ENCODE peak calls at places on chromosomes 1 and 21, in four cellular contexts. Y is hepatocyte, H is brain microvascular endothelial cell, E is PC-9. B is an unnamed sample.

GRCh38 chr1:198125995-198126758 is 30.6 kb upstream of the NEK7 start:
- DNase-seq in Y (no peak), H (peak), E (peak), B (no peak)

GRCh38 chr1:39396671-39397070 is 94.8 kb upstream of the BMP8A start:
- DNase-seq in Y (no peak), H (no peak), E (no peak), B (no peak)

GRCh38 chr1:174830019-174830418 is 169.7 kb upstream of the CACYBP start:
- DNase-seq in Y (no peak), H (no peak), E (no peak), B (no peak)

GRCh38 chr21:41820384-41821080 is 53.7 kb upstream of the RIPK4 start:
- DNase-seq in Y (no peak), H (no peak), E (no peak), B (no peak)

GRCh38 chr1:246221390-246222240 is 285.5 kb downstream of the SMYD3 start:
- DNase-seq in Y (no peak), H (no peak), E (no peak), B (no peak)

GRCh38 chr1:111192643-111193519 is 7.6 kb downstream of the DENND2D start:
- DNase-seq in Y (no peak), H (no peak), E (no peak), B (no peak)

GRCh38 chr1:8639165-8639564 is 178.3 kb downstream of the RERE start:
- DNase-seq in Y (no peak), H (no peak), E (no peak), B (no peak)

GRCh38 chr1:39132505-39133339 is 71.8 kb upstream of the MACF1 start:
- DNase-seq in Y (peak), H (peak), E (peak), B (no peak)

GRCh38 chr1:201147396-201148015 is 6.8 kb downstream of the TMEM9 start:
- DNase-seq in Y (no peak), H (no peak), E (no peak), B (no peak)

GRCh38 chr1:56189946-56190920 is 389.1 kb downstream of the PLPP3 start:
- DNase-seq in Y (no peak), H (no peak), E (no peak), B (no peak)

GRCh38 chr1:65993047-65993363 is 200.3 kb downstream of the PDE4B start:
- DNase-seq in Y (no peak), H (no peak), E (no peak), B (no peak)

GRCh38 chr1:81699234-81699633 is 101.5 kb upstream of the ADGRL2 start:
- DNase-seq in Y (peak), H (peak), E (peak), B (peak)

GRCh38 chr1:39158330-39159086 is 46.0 kb upstream of the MACF1 start:
- DNase-seq in Y (peak), H (no peak), E (peak), B (no peak)

GRCh38 chr1:160007577-160008200 is 24.1 kb downstream of the PIGM start:
- DNase-seq in Y (peak), H (no peak), E (no peak), B (no peak)

GRCh38 chr1:117058810-117059209 is 1.3 kb upstream of the TTF2 start:
- DNase-seq in Y (no peak), H (no peak), E (no peak), B (no peak)

GRCh38 chr1:117059678-117060440 is at the start of gene TTF2:
- DNase-seq in Y (peak), H (peak), E (peak), B (peak)

GRCh38 chr1:117059334-117059677 is 820 bp upstream of the TTF2 start:
- DNase-seq in Y (peak), H (no peak), E (peak), B (no peak)

GRCh38 chr1:117061986-117062415 is 1.9 kb downstream of the TTF2 start:
- DNase-seq in Y (peak), H (peak), E (no peak), B (no peak)

GRCh38 chr1:117060441-117061317 is 553 bp downstream of the TTF2 start:
- DNase-seq in Y (peak), H (peak), E (no peak), B (peak)
- H3K27ac ChIP-seq in Y (peak), H (peak), E (peak), B (peak)

DNA sequence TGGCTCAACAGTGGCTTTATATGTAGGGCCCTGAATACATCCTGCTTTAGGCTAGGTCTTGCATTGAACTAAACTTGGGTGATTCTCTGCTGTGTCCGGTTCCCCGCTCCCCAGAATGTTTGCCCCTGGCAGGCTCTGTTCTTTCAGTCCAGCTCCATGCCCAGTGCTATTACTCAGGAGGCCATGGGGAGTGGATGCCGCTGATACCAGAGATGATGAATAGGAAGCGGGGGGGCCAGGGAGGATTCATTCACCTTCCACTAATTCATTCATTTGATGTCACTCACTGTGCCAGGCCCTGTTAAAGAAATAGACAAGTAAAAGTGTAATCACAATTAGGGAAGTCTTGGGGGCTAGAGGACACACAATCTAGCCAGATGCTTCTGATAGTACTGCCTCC is 83.8 kb downstream of the TMEM53 start:
- DNase-seq in Y (no peak), H (peak), E (no peak), B (no peak)
- H3K27ac ChIP-seq in Y (no peak), H (no peak), E (no peak), B (no peak)

GRCh38 chr1:113027008-113027407 is 46.0 kb upstream of the LRIG2 start:
- DNase-seq in Y (no peak), H (no peak), E (no peak), B (no peak)
- H3K27ac ChIP-seq in Y (no peak), H (no peak), E (no peak), B (no peak)

GRCh38 chr1:192945417-192946130 is 113.6 kb downstream of the UCHL5 start:
- DNase-seq in Y (no peak), H (no peak), E (no peak), B (no peak)

GRCh38 chr1:192939440-192939839 is 119.7 kb downstream of the UCHL5 start:
- DNase-seq in Y (peak), H (no peak), E (no peak), B (no peak)

GRCh38 chr1:192943108-192943507 is 116.1 kb downstream of the UCHL5 start:
- DNase-seq in Y (peak), H (no peak), E (no peak), B (no peak)

GRCh38 chr1:192941722-192942411 is 117.3 kb downstream of the UCHL5 start:
- DNase-seq in Y (no peak), H (no peak), E (no peak), B (no peak)

DNA sequence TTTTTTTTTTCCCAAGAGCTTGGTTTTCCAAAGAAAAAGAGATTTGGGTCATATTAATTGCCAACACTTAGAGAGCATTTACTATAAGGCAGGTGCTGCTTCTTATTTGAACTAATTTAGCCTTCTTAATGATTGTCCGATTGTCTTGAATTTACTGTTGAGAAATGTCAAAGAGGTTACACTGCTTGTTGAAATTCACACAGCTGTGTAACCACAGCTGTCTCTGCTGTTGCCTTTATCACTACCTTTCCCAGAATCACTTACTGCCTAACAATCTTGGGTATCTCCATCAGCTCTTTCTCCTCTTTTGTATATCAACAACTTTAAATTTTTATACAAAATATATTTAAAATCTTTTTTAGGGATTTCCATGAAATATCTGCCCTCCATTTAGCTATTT is 115.6 kb downstream of the UCHL5 start:
- DNase-seq in Y (no peak), H (no peak), E (no peak), B (no peak)
- H3K27ac ChIP-seq in Y (peak), H (no peak), E (no peak), B (no peak)

GRCh38 chr1:7343917-7344316 is 427.2 kb upstream of the VAMP3 start:
- DNase-seq in Y (no peak), H (no peak), E (no peak), B (no peak)
- H3K27ac ChIP-seq in Y (no peak), H (no peak), E (no peak), B (no peak)

B was measured in epithelial cell of prostate.